ENCODE peak calls at places on chromosomes 13 and 19, in six cellular contexts. One of them, this sample, is unnamed. For H3K4me1 and H3K9me3, the result is how much of the 10 kb centered on the place peaks cover.

GRCh38 chr13:99305180-99305965 is 1.8 kb downstream of the GPR183 start:
- DNase-seq in adrenal gland: no peak
- DNase-seq in tibial nerve: no peak
- DNase-seq in Panc1: no peak
- DNase-seq in psoas muscle: no peak
- DNase-seq in thoracic aorta: no peak
- DNase-seq in this sample: no peak

GRCh38 chr13:35927554-35927953 is 203.6 kb downstream of the DCLK1 start:
- DNase-seq in adrenal gland: peak
- DNase-seq in thoracic aorta: peak
- DNase-seq in psoas muscle: no peak
- DNase-seq in tibial nerve: no peak
- DNase-seq in Panc1: peak
- DNase-seq in this sample: no peak

GRCh38 chr13:72849571-72849970 is 67.6 kb downstream of the PIBF1 start:
- DNase-seq in Panc1: no peak
- DNase-seq in adrenal gland: no peak
- DNase-seq in tibial nerve: no peak
- DNase-seq in psoas muscle: no peak
- DNase-seq in thoracic aorta: no peak
- DNase-seq in this sample: no peak

GRCh38 chr19:7982103-7982502 is 23.3 kb downstream of the ELAVL1 start:
- DNase-seq in Panc1: no peak
- DNase-seq in tibial nerve: no peak
- DNase-seq in psoas muscle: no peak
- DNase-seq in adrenal gland: no peak
- DNase-seq in thoracic aorta: no peak
- DNase-seq in this sample: no peak

GRCh38 chr13:102311901-102312300 is 89.9 kb downstream of the FGF14 start:
- DNase-seq in tibial nerve: no peak
- DNase-seq in Panc1: no peak
- DNase-seq in thoracic aorta: no peak
- DNase-seq in psoas muscle: no peak
- DNase-seq in adrenal gland: no peak
- DNase-seq in this sample: no peak

GRCh38 chr13:95865080-95865597 is 188.1 kb downstream of the UGGT2 start:
- DNase-seq in Panc1: no peak
- DNase-seq in psoas muscle: no peak
- DNase-seq in tibial nerve: no peak
- DNase-seq in adrenal gland: no peak
- DNase-seq in thoracic aorta: no peak
- DNase-seq in this sample: no peak

GRCh38 chr19:2049741-2050348 is 1.2 kb downstream of the MKNK2 start:
- DNase-seq in Panc1: no peak
- DNase-seq in thoracic aorta: no peak
- DNase-seq in adrenal gland: peak
- DNase-seq in tibial nerve: peak
- DNase-seq in psoas muscle: peak
- DNase-seq in this sample: peak

GRCh38 chr19:51552996-51553725 is 17.9 kb upstream of the ZNF175 start:
- DNase-seq in thoracic aorta: no peak
- DNase-seq in adrenal gland: peak
- DNase-seq in tibial nerve: peak
- DNase-seq in psoas muscle: peak
- DNase-seq in Panc1: no peak
- DNase-seq in this sample: peak

GRCh38 chr13:75635101-75635620 is 969 bp upstream of the LMO7 start:
- DNase-seq in adrenal gland: peak
- DNase-seq in Panc1: no peak
- DNase-seq in thoracic aorta: no peak
- DNase-seq in psoas muscle: no peak
- DNase-seq in tibial nerve: no peak
- DNase-seq in this sample: peak

GRCh38 chr19:38709671-38710415 is 34.4 kb downstream of the CAPN12 start:
- DNase-seq in Panc1: no peak
- DNase-seq in tibial nerve: no peak
- DNase-seq in psoas muscle: no peak
- DNase-seq in thoracic aorta: no peak
- DNase-seq in adrenal gland: no peak
- DNase-seq in this sample: peak
- H3K27ac ChIP-seq in Panc1: peak
- H3K27ac ChIP-seq in tibial nerve: peak
- H3K27ac ChIP-seq in psoas muscle: peak
- H3K27ac ChIP-seq in thoracic aorta: peak
- H3K27ac ChIP-seq in adrenal gland: peak
- H3K27ac ChIP-seq in this sample: peak

DNA sequence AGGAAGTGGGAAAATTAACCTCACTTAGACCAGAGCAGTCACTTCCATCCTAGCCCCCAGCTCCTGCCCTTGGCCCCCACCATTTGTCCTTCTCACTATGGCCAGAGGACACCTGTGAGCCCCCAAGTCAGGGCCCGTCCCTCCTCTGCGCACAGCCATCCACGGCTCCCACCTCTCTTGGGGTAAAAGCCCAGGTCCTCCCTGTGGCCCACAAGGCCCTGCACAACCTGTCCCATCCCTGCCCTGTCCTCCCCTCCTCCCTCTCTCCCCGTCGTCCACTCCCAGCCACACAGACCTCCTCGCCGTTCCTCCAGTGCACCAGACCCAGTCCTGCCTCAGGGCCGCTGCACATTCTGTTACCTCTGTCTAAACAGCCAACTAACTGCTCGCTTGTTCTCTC is 53.9 kb downstream of the SMIM24 start:
- DNase-seq in Panc1: no peak
- DNase-seq in psoas muscle: no peak
- DNase-seq in adrenal gland: no peak
- DNase-seq in thoracic aorta: no peak
- DNase-seq in tibial nerve: no peak
- DNase-seq in this sample: no peak
- H3K4me1 ChIP-seq in Panc1: under half
- H3K4me1 ChIP-seq in psoas muscle: half or more
- H3K4me1 ChIP-seq in adrenal gland: under half
- H3K4me1 ChIP-seq in thoracic aorta: under half
- H3K4me1 ChIP-seq in tibial nerve: under half
- H3K4me1 ChIP-seq in this sample: under half

DNA sequence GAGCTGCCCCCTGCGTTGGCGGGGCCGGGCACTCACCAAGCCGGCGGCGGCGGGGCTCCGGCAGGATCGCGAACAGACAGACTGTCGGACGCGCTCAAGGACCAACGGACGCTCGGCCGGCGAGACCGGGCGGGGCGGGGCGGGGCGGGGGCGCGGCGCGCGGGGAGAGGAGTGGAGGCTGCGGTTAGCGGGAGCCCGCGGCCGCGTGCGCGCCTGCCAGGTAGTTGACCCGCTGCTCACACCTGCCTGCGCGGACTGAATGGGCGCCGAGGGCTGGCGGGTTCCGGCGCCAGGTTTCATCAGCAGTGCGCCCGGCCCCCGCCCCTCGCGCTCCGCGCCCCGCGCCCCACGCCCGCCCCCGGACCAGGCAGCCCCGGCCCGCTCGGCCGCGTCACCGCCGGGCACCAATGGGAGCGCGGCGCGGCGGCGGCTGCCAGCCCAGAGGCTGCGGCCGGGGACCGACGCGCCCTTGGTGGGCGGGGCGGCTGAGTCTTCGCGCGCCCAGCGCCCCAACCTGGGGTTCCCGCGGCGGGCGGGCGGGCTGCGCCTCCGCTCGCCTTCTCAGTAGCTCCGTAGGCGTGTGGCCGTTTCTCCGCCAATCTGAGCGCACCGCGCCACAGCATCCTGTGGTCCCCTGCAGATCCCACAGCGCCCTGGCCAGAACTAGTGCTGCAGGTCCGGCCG is at the start of gene SLC7A1:
- DNase-seq in psoas muscle: peak
- DNase-seq in tibial nerve: peak
- DNase-seq in adrenal gland: peak
- DNase-seq in thoracic aorta: peak
- DNase-seq in Panc1: no peak
- DNase-seq in this sample: peak
- H3K9me3 ChIP-seq in psoas muscle: under half
- H3K9me3 ChIP-seq in tibial nerve: under half
- H3K9me3 ChIP-seq in adrenal gland: under half
- H3K9me3 ChIP-seq in thoracic aorta: under half
- H3K9me3 ChIP-seq in Panc1: under half
- H3K9me3 ChIP-seq in this sample: under half

GRCh38 chr13:113981201-113981605 is 7.3 kb upstream of the C13orf46 start:
- DNase-seq in adrenal gland: no peak
- DNase-seq in Panc1: no peak
- DNase-seq in thoracic aorta: peak
- DNase-seq in tibial nerve: peak
- DNase-seq in psoas muscle: peak
- DNase-seq in this sample: peak
- H3K27ac ChIP-seq in adrenal gland: no peak
- H3K27ac ChIP-seq in Panc1: no peak
- H3K27ac ChIP-seq in thoracic aorta: no peak
- H3K27ac ChIP-seq in tibial nerve: no peak
- H3K27ac ChIP-seq in psoas muscle: no peak
- H3K27ac ChIP-seq in this sample: no peak

This sample was measured in right cardiac atrium.